ENCODE peak calls at places on chromosomes 3 and 15, in eight cellular contexts. M, K, A, I, X, P, Z and C are unnamed samples. For H3K4me1 and H3K36me3, the result is how much of the 10 kb centered on the place peaks cover.

GRCh38 chr3:107117922-107118576 is 259.2 kb upstream of the CCDC54 start:
- DNase-seq in M (peak), K (no peak), A (peak), I (peak), X (no peak), P (peak), Z (no peak), C (no peak)

GRCh38 chr15:92879949-92880725 is 20.0 kb upstream of the CHD2 start:
- DNase-seq in M (no peak), K (no peak), A (no peak), I (no peak), X (no peak), P (no peak), Z (no peak), C (no peak)

GRCh38 chr3:39911465-39912309 is 102.3 kb downstream of the MYRIP start:
- DNase-seq in M (no peak), K (no peak), A (no peak), I (no peak), X (no peak), P (no peak), Z (no peak), C (no peak)

GRCh38 chr15:85457392-85457968 is 77.1 kb downstream of the AKAP13 start:
- DNase-seq in M (no peak), K (no peak), A (no peak), I (peak), X (no peak), P (no peak), Z (no peak), C (no peak)

GRCh38 chr3:9238727-9239295 is 10.6 kb downstream of the SRGAP3 start:
- DNase-seq in M (no peak), K (no peak), A (no peak), I (no peak), X (no peak), P (no peak), Z (no peak), C (no peak)

GRCh38 chr15:52247032-52247431 is 48.6 kb downstream of the MYO5C start:
- DNase-seq in M (no peak), K (no peak), A (no peak), I (no peak), X (no peak), P (no peak), Z (no peak), C (no peak)

GRCh38 chr15:52980446-52980845 is 190.3 kb upstream of the ONECUT1 start:
- DNase-seq in M (no peak), K (no peak), A (no peak), I (no peak), X (no peak), P (no peak), Z (no peak), C (no peak)

GRCh38 chr3:152123457-152123856 is 145.3 kb upstream of the MBNL1 start:
- DNase-seq in M (no peak), K (no peak), A (no peak), I (no peak), X (no peak), P (no peak), Z (no peak), C (no peak)

GRCh38 chr15:35925634-35926380 is 379.8 kb upstream of the DPH6 start:
- DNase-seq in M (no peak), K (no peak), A (peak), I (peak), X (no peak), P (no peak), Z (no peak), C (no peak)

GRCh38 chr3:156551746-156552145 is 3.2 kb downstream of the SSR3 start:
- DNase-seq in M (peak), K (no peak), A (no peak), I (peak), X (no peak), P (no peak), Z (no peak), C (no peak)

GRCh38 chr15:36484038-36484778 is 95.2 kb upstream of the CDIN1 start:
- DNase-seq in M (no peak), K (no peak), A (no peak), I (peak), X (no peak), P (no peak), Z (no peak), C (no peak)

GRCh38 chr3:3753416-3753815 is 45.8 kb upstream of the LRRN1 start:
- DNase-seq in M (no peak), K (no peak), A (no peak), I (no peak), X (no peak), P (no peak), Z (no peak), C (no peak)

GRCh38 chr3:124174910-124175874 is 183.3 kb upstream of the ROPN1 start:
- DNase-seq in M (no peak), K (no peak), A (no peak), I (no peak), X (no peak), P (no peak), Z (no peak), C (no peak)

GRCh38 chr3:144028798-144029411 is 57.3 kb downstream of the DIPK2A start:
- DNase-seq in M (no peak), K (no peak), A (no peak), I (no peak), X (no peak), P (no peak), Z (no peak), C (no peak)

GRCh38 chr3:23232016-23232415 is 28.9 kb downstream of the UBE2E2 start:
- DNase-seq in M (no peak), K (no peak), A (no peak), I (no peak), X (no peak), P (no peak), Z (no peak), C (no peak)

GRCh38 chr15:77144028-77144427 is 73.1 kb upstream of the TSPAN3 start:
- DNase-seq in M (no peak), K (no peak), A (no peak), I (no peak), X (no peak), P (no peak), Z (no peak), C (no peak)

GRCh38 chr3:153087595-153088566 is 74.1 kb upstream of the RAP2B start:
- DNase-seq in M (no peak), K (no peak), A (no peak), I (peak), X (no peak), P (peak), Z (no peak), C (no peak)

GRCh38 chr15:72915843-72916242 is 132.3 kb upstream of the ADPGK start:
- DNase-seq in M (no peak), K (no peak), A (no peak), I (no peak), X (no peak), P (no peak), Z (no peak), C (no peak)

GRCh38 chr3:181458857-181459256 is 252.9 kb upstream of the SOX2 start:
- DNase-seq in M (no peak), K (no peak), A (no peak), I (no peak), X (no peak), P (no peak), Z (no peak), C (no peak)

DNA sequence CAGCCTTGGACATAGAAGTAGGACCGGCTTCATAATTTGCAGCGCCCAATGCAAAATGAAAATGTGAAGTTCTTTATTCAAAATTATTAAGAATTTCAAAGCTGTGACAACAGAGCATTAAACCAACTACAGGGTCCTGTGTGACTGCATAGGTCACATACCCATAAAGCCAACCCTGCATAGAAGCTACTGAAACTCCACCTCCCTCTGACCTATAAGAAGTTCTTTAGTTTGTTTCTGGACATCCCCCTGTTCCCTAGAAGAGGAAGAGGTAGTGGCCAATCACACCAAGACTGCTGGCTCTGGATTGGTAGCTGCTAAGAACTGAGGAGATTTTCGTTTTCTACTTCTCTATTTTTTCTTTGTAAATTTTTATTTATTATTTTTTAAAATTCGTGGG is 9.0 kb upstream of the SELENOT start:
- DNase-seq in M (no peak), K (no peak), A (no peak), I (no peak), X (no peak), P (no peak), Z (no peak), C (no peak)
- H3K4me1 ChIP-seq in M (under half), K (under half), A (under half), I (under half), X (under half), P (under half), Z (under half), C (under half)

GRCh38 chr3:185555101-185555501 is 2.7 kb upstream of the LIPH start:
- DNase-seq in M (no peak), K (no peak), A (no peak), I (no peak), X (no peak), P (no peak), Z (no peak), C (no peak)
- H3K27ac ChIP-seq in M (no peak), K (no peak), A (no peak), I (no peak), X (peak), P (no peak), Z (no peak), C (no peak)

GRCh38 chr3:169780738-169781137 is 7.5 kb downstream of the MYNN start:
- DNase-seq in M (no peak), K (no peak), A (no peak), I (no peak), X (no peak), P (no peak), Z (no peak), C (no peak)
- H3K36me3 ChIP-seq in M (half or more), K (under half), A (under half), I (half or more), X (half or more), P (half or more), Z (under half), C (under half)

DNA sequence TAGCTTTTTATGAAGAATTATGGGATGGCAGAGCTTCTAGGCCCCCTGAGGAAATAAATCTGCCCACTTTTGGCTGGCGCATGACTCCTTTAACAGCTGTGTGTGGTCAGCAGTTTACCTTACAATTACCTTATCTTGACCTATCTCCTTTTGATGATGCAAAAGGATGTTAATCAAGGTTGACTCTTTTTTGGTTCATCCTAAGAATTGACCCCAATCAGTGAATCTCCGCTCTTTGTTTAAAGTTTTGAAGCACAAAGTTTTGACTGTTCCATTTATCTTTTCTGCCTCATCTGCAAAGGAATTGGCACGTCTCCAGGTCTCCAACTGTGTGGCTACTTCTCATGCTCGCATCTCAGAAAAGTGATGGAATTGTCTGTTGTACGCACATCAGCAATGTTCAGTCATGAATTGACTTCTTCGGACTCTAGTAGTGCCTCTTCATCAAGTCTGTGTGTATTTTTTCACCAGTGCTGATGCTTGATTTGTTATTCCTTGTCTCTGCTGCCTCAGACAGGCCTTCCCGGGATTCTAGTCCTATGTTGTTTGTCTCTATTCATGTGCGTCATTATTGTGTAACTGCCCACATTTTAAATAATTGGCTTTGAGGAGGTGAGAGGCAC is 196.2 kb upstream of the CFAP20DC start:
- DNase-seq in M (peak), K (peak), A (no peak), I (peak), X (no peak), P (no peak), Z (no peak), C (no peak)
- H3K4me1 ChIP-seq in M (half or more), K (under half), A (under half), I (half or more), X (under half), P (under half), Z (under half), C (under half)

GRCh38 chr15:39969002-39969394 is 35.1 kb downstream of the EIF2AK4 start:
- DNase-seq in M (no peak), K (no peak), A (no peak), I (no peak), X (no peak), P (no peak), Z (no peak), C (no peak)

GRCh38 chr15:39966521-39966920 is 32.6 kb downstream of the EIF2AK4 start:
- DNase-seq in M (no peak), K (no peak), A (no peak), I (no peak), X (no peak), P (no peak), Z (no peak), C (no peak)

GRCh38 chr15:39974656-39975230 is 40.8 kb downstream of the EIF2AK4 start:
- DNase-seq in M (no peak), K (no peak), A (no peak), I (no peak), X (no peak), P (no peak), Z (no peak), C (no peak)

GRCh38 chr15:39968273-39969001 is 34.5 kb downstream of the EIF2AK4 start:
- DNase-seq in M (no peak), K (no peak), A (no peak), I (no peak), X (no peak), P (no peak), Z (no peak), C (no peak)

GRCh38 chr15:39969871-39970270 is 36.0 kb downstream of the EIF2AK4 start:
- DNase-seq in M (no peak), K (peak), A (peak), I (no peak), X (peak), P (peak), Z (no peak), C (peak)
- H3K27ac ChIP-seq in M (no peak), K (peak), A (no peak), I (no peak), X (no peak), P (no peak), Z (no peak), C (no peak)

DNA sequence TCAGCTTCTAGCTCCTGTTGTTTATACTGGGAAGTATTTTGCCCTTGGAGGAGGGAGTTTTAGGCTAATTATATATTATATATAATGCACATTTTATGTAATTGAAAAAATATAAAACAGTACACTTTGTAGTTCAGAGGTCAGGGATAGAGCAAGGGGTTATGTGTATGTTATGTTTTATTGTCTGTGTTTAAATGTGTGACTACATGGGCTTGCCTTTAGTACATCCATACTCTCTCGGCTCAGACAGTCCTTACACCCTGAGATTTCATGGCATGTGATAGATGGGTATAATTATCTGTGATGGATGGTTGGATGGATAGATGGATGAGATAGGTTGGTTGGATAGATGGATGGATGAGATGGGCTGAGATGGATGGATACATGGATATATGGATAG is 17.4 kb upstream of the ST3GAL6 start:
- DNase-seq in M (no peak), K (no peak), A (no peak), I (no peak), X (no peak), P (no peak), Z (no peak), C (no peak)
- H3K36me3 ChIP-seq in M (under half), K (under half), A (under half), I (under half), X (under half), P (under half), Z (under half), C (under half)

GRCh38 chr3:183541235-183541655 is 14.3 kb downstream of the KLHL6 start:
- DNase-seq in M (no peak), K (no peak), A (no peak), I (no peak), X (no peak), P (no peak), Z (no peak), C (no peak)
- H3K4me1 ChIP-seq in M (under half), K (under half), A (under half), I (under half), X (under half), P (under half), Z (half or more), C (under half)

DNA sequence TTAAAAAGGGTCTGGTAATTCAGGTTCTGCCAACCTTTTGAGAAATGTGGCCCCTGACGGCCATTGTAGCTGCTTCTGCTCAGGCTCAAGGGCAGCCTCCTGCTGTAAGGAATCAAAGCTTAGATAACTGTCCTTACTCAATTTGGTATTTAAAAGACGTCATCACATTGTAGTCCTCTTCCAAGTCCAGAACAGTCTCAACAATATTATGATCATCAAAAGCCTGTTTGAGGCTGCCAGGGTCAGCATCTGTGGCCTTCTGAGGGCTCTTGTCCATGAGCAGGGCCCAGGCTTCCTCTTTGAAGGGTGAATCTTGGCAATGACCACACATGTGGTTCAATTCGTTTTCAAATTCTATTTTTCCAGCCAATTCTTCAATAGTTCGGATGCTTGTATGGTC is 6.0 kb downstream of the C3orf62 start:
- DNase-seq in M (no peak), K (no peak), A (no peak), I (no peak), X (no peak), P (no peak), Z (no peak), C (no peak)
- H3K27ac ChIP-seq in M (no peak), K (peak), A (no peak), I (no peak), X (no peak), P (no peak), Z (no peak), C (no peak)

GRCh38 chr15:63572749-63573464 is 24.3 kb upstream of the FBXL22 start:
- DNase-seq in M (no peak), K (no peak), A (no peak), I (no peak), X (no peak), P (no peak), Z (no peak), C (no peak)
- H3K36me3 ChIP-seq in M (under half), K (under half), A (under half), I (under half), X (half or more), P (half or more), Z (half or more), C (under half)

GRCh38 chr3:32847520-32847919 is 29.7 kb downstream of the TRIM71 start:
- DNase-seq in M (no peak), K (no peak), A (no peak), I (no peak), X (no peak), P (no peak), Z (no peak), C (no peak)

GRCh38 chr3:32850226-32850625 is 32.4 kb downstream of the TRIM71 start:
- DNase-seq in M (no peak), K (no peak), A (no peak), I (no peak), X (no peak), P (no peak), Z (no peak), C (no peak)

GRCh38 chr3:32848215-32848614 is 30.4 kb downstream of the TRIM71 start:
- DNase-seq in M (no peak), K (no peak), A (no peak), I (no peak), X (no peak), P (no peak), Z (no peak), C (no peak)

GRCh38 chr3:32852146-32852545 is 34.3 kb downstream of the TRIM71 start:
- DNase-seq in M (no peak), K (no peak), A (no peak), I (no peak), X (no peak), P (no peak), Z (no peak), C (no peak)

GRCh38 chr3:32850636-32851035 is 32.8 kb downstream of the TRIM71 start:
- DNase-seq in M (no peak), K (no peak), A (no peak), I (no peak), X (no peak), P (no peak), Z (no peak), C (no peak)
- H3K4me1 ChIP-seq in M (under half), K (under half), A (under half), I (under half), X (under half), P (under half), Z (under half), C (under half)